ENCODE peak calls at places on chromosomes 12 and 14, in eight cellular contexts. M is GM12891, Y is prostate gland, D is tibial nerve, E is A549, A is lower leg skin, X is stomach, V is heart left ventricle. K is an unnamed sample.

GRCh38 chr14:96376093-96376492 is 12.8 kb downstream of the GSKIP start:
- DNase-seq in A (no peak), M (no peak), X (no peak), D (no peak), E (no peak), V (no peak), Y (no peak), K (no peak)

GRCh38 chr14:103002578-103003350 is 54.6 kb downstream of the CDC42BPB start:
- DNase-seq in Y (no peak), D (no peak), X (no peak), E (no peak), V (no peak), A (no peak), M (no peak), K (no peak)

GRCh38 chr12:32533971-32534590 is 134.7 kb downstream of the FGD4 start:
- DNase-seq in D (peak), A (peak), V (peak), X (peak), Y (peak), M (no peak), E (peak), K (peak)

GRCh38 chr12:88371416-88372183 is 208.7 kb downstream of the KITLG start:
- DNase-seq in A (peak), M (no peak), X (no peak), Y (no peak), V (no peak), E (no peak), D (peak), K (no peak)

GRCh38 chr12:108701779-108702435 is 29.4 kb downstream of the CORO1C start:
- DNase-seq in E (no peak), A (no peak), X (no peak), D (no peak), M (no peak), Y (no peak), V (no peak), K (no peak)

GRCh38 chr14:101404426-101405170 is 156.7 kb upstream of the DIO3 start:
- DNase-seq in A (no peak), Y (no peak), D (no peak), V (no peak), M (no peak), E (no peak), X (no peak), K (no peak)

GRCh38 chr12:63928305-63928704 is 83.8 kb downstream of the SRGAP1 start:
- DNase-seq in E (no peak), X (no peak), V (no peak), A (no peak), M (no peak), D (no peak), Y (no peak), K (no peak)

GRCh38 chr14:51653096-51653814 is 1.5 kb downstream of the FRMD6 start:
- DNase-seq in D (peak), V (peak), A (no peak), M (no peak), Y (no peak), E (peak), X (no peak), K (no peak)

GRCh38 chr14:52314521-52315354 is 626 bp downstream of the PTGER2 start:
- DNase-seq in V (no peak), M (peak), A (no peak), E (peak), X (peak), Y (no peak), D (no peak), K (no peak)

GRCh38 chr12:102419094-102419764 is 61.1 kb downstream of the IGF1 start:
- DNase-seq in X (no peak), V (no peak), D (no peak), A (no peak), Y (no peak), M (no peak), E (no peak), K (no peak)

GRCh38 chr12:44465139-44465538 is 411.0 kb downstream of the NELL2 start:
- DNase-seq in V (no peak), Y (no peak), E (no peak), M (no peak), D (no peak), A (no peak), X (no peak), K (no peak)

GRCh38 chr12:2826721-2827515 is 7.9 kb downstream of the NRIP2 start:
- DNase-seq in D (no peak), E (no peak), M (no peak), X (no peak), V (no peak), Y (no peak), A (no peak), K (no peak)

GRCh38 chr12:80264386-80264785 is 165.0 kb downstream of the OTOGL start:
- DNase-seq in E (no peak), X (no peak), A (no peak), Y (no peak), V (no peak), M (no peak), D (no peak), K (no peak)

GRCh38 chr12:45268672-45269406 is 52.9 kb downstream of the ANO6 start:
- DNase-seq in V (peak), Y (peak), X (peak), M (no peak), A (peak), E (peak), D (peak), K (peak)

GRCh38 chr12:120199595-120200306 is 1.2 kb downstream of the RPLP0 start:
- DNase-seq in A (peak), D (peak), Y (no peak), V (no peak), E (no peak), M (no peak), X (no peak), K (no peak)

GRCh38 chr12:52037248-52037861 is 13.9 kb upstream of the NR4A1 start:
- DNase-seq in X (peak), A (no peak), E (no peak), V (peak), M (no peak), D (no peak), Y (no peak), K (no peak)

GRCh38 chr12:109732321-109733305 is 19.0 kb downstream of the FAM222A start:
- DNase-seq in X (peak), V (no peak), A (no peak), M (no peak), E (no peak), D (no peak), Y (no peak), K (no peak)

GRCh38 chr14:61438036-61438435 is 116.7 kb downstream of the PRKCH start:
- DNase-seq in E (no peak), D (no peak), A (no peak), V (no peak), X (no peak), Y (no peak), M (no peak), K (no peak)

GRCh38 chr14:61662437-61663311 is 32.6 kb upstream of the HIF1A start:
- DNase-seq in M (no peak), A (peak), D (peak), X (peak), Y (no peak), E (peak), V (peak), K (peak)

GRCh38 chr12:104866286-104866685 is 91.8 kb downstream of the SLC41A2 start:
- DNase-seq in D (no peak), V (no peak), X (no peak), A (no peak), M (no peak), Y (no peak), E (no peak), K (no peak)

GRCh38 chr12:1939745-1940607 is 21.5 kb upstream of the CACNA2D4 start:
- DNase-seq in Y (peak), M (peak), E (peak), A (peak), D (peak), V (peak), X (peak), K (peak)

GRCh38 chr12:109289004-109289403 is 20.1 kb downstream of the FOXN4 start:
- DNase-seq in M (no peak), D (no peak), A (no peak), X (no peak), Y (no peak), V (no peak), E (no peak), K (no peak)

GRCh38 chr12:77152623-77153193 is 87.3 kb upstream of the E2F7 start:
- DNase-seq in A (no peak), D (peak), E (no peak), Y (no peak), M (no peak), X (no peak), V (no peak), K (no peak)

GRCh38 chr12:27583057-27583797 is 59.2 kb downstream of the PPFIBP1 start:
- DNase-seq in A (no peak), M (no peak), D (no peak), Y (no peak), V (peak), E (no peak), X (no peak), K (no peak)

GRCh38 chr14:73777420-73777819 is 63.2 kb upstream of the PNMA1 start:
- DNase-seq in V (no peak), X (no peak), M (no peak), E (no peak), A (no peak), Y (no peak), D (no peak), K (no peak)

GRCh38 chr12:52004042-52004648 is 2.6 kb upstream of the TAMALIN start:
- DNase-seq in M (no peak), A (no peak), E (peak), D (peak), Y (peak), X (peak), V (peak), K (peak)

GRCh38 chr14:58501214-58501816 is 73.8 kb downstream of the KIAA0586 start:
- DNase-seq in A (no peak), D (no peak), V (no peak), Y (no peak), E (peak), M (no peak), X (no peak), K (peak)

GRCh38 chr14:64762044-64763034 is 58.1 kb downstream of the PLEKHG3 start:
- DNase-seq in A (peak), E (peak), Y (peak), M (no peak), V (peak), D (peak), X (peak), K (peak)

GRCh38 chr14:69460093-69460701 is 24.3 kb upstream of the PLEKHD1 start:
- DNase-seq in M (no peak), Y (peak), D (peak), E (peak), A (peak), V (peak), X (peak), K (peak)

GRCh38 chr12:120363274-120363855 is 5.6 kb downstream of the MSI1 start:
- DNase-seq in X (no peak), Y (no peak), D (no peak), V (no peak), M (no peak), E (no peak), A (no peak), K (no peak)

GRCh38 chr12:72491399-72491798 is 219.2 kb downstream of the TRHDE start:
- DNase-seq in V (no peak), A (no peak), X (no peak), D (no peak), E (no peak), Y (no peak), M (no peak), K (no peak)

GRCh38 chr12:68367903-68368302 is 35.7 kb upstream of the MDM1 start:
- DNase-seq in Y (no peak), X (no peak), D (no peak), E (no peak), A (no peak), M (no peak), V (no peak), K (no peak)

GRCh38 chr12:32702470-32702869 is 23.4 kb downstream of the DNM1L start:
- DNase-seq in E (no peak), V (no peak), D (no peak), A (no peak), Y (no peak), X (no peak), M (no peak), K (no peak)

GRCh38 chr12:45336331-45336730 is 120.4 kb downstream of the ANO6 start:
- DNase-seq in A (no peak), V (no peak), E (no peak), X (no peak), D (no peak), M (no peak), Y (no peak), K (no peak)

GRCh38 chr14:31166271-31166561 is 41.4 kb downstream of the HECTD1 start:
- DNase-seq in V (no peak), D (no peak), Y (no peak), E (no peak), M (no peak), A (no peak), X (no peak), K (no peak)

GRCh38 chr14:76651410-76652055 is 109.7 kb upstream of the VASH1 start:
- DNase-seq in A (no peak), D (no peak), M (no peak), Y (no peak), E (no peak), X (no peak), V (no peak), K (no peak)

GRCh38 chr12:7935464-7935772 is 569 bp downstream of the SLC2A3 start:
- DNase-seq in A (no peak), M (no peak), V (no peak), X (no peak), Y (no peak), D (no peak), E (no peak), K (no peak)

DNA sequence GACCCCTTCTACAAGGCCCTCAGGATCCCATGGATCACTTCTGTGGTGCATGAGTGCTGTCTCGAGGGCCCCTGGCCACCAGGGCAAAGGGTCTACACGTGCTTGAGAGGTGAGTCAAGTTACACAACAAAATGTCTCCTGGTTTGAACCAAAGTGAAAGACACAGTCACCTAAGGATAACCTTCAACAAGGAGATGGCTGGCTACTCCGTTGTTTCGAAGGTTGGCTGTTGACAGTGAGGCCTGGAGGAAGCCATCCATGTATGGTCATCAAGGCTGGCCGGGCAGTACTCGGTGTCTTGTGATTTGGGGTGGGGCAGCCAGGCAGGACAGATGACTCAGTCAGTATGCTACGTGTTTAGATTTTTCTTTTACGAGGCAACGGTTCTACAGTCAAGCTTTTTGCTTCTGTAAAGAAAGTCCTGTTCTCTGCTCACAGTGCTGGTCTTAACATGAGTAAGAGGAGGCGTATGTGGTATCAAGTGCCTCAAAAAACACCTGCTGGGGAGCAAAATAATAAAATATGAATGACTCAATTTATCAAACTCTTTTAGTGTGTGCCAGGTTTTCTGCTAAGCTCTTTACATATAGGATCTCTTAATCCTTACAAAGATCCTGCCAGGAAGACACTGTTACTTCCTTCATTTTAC is 18.0 kb upstream of the NT5DC3 start:
- DNase-seq in M (no peak), D (peak), V (peak), Y (peak), A (peak), X (peak), E (peak), K (peak)
- TF ChIP-seq POLR2A in M (no peak), D (no peak), V (no peak), Y (peak), A (no peak), X (no peak), E (no peak), K (no peak)

DNA sequence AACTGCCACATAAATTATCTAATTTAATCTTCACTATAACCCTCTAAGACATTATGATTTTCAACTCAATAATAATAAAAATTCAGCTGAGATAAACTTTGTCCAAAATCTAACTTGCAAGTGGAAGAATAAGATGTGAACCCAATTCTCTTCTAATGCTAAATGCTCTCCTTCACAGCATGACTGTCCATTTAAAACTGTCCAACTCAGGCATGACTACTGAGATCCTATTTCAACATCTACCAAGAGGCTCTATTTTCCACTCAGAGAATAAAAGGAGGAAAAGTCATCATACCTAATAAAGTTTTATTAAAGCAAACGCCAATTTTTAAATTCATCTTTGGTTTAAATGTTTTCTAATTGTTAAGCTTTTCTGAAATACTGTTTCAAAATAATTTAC is 183.6 kb downstream of the MED13L start:
- DNase-seq in Y (no peak), X (no peak), V (no peak), E (no peak), M (no peak), A (no peak), D (no peak), K (no peak)
- TF ChIP-seq POLR2A in Y (no peak), X (no peak), V (no peak), E (no peak), M (no peak), A (no peak), D (no peak), K (no peak)

GRCh38 chr12:122021822-122022392 is at the start of gene BCL7A:
- DNase-seq in X (peak), E (peak), D (peak), A (no peak), Y (peak), M (no peak), V (peak), K (peak)
- TF ChIP-seq POLR2A in X (no peak), E (peak), D (no peak), A (no peak), Y (peak), M (no peak), V (no peak), K (peak)

GRCh38 chr12:75389061-75389460 is 1.8 kb upstream of the GLIPR1L2 start:
- DNase-seq in X (no peak), A (no peak), Y (no peak), V (no peak), M (no peak), E (no peak), D (no peak), K (peak)

GRCh38 chr12:75389706-75390105 is 1.2 kb upstream of the GLIPR1L2 start:
- DNase-seq in Y (no peak), X (no peak), D (no peak), M (no peak), V (no peak), A (no peak), E (no peak), K (no peak)

GRCh38 chr12:75390156-75390898 is 562 bp upstream of the GLIPR1L2 start:
- DNase-seq in M (no peak), V (no peak), E (no peak), X (no peak), A (no peak), Y (no peak), D (no peak), K (no peak)

DNA sequence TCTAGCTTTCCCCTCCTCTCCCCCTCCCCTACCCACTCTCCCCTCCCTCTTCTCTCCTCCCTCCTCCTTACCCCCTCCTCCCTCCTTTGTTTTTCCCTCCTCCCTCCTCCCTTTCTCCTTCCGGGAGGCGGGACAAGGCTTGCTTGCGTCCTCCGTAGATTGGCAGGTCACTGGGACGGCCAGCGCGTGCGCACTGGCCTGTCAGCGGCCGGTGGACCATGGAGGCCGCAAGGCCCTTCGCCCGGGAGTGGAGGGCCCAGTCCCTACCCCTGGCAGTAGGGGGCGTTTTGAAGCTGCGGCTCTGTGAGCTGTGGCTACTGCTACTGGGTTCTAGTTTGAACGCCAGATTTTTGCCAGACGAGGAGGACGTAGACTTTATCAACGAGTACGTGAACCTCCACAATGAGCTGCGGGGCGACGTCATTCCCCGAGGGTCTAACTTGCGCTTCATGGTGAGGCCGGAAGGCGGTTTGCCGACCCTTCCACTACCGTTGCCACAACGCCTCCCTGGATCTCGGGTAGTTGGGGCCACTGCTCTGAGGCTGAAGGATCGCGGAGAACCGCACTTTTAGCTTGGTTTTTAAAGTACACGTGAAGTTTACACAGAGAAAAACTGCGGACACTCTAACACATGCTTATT is at the start of gene GLIPR1L2:
- DNase-seq in A (peak), V (peak), X (peak), Y (peak), M (peak), D (peak), E (peak), K (peak)
- TF ChIP-seq POLR2A in A (peak), V (no peak), X (no peak), Y (peak), M (peak), D (peak), E (peak), K (peak)

DNA sequence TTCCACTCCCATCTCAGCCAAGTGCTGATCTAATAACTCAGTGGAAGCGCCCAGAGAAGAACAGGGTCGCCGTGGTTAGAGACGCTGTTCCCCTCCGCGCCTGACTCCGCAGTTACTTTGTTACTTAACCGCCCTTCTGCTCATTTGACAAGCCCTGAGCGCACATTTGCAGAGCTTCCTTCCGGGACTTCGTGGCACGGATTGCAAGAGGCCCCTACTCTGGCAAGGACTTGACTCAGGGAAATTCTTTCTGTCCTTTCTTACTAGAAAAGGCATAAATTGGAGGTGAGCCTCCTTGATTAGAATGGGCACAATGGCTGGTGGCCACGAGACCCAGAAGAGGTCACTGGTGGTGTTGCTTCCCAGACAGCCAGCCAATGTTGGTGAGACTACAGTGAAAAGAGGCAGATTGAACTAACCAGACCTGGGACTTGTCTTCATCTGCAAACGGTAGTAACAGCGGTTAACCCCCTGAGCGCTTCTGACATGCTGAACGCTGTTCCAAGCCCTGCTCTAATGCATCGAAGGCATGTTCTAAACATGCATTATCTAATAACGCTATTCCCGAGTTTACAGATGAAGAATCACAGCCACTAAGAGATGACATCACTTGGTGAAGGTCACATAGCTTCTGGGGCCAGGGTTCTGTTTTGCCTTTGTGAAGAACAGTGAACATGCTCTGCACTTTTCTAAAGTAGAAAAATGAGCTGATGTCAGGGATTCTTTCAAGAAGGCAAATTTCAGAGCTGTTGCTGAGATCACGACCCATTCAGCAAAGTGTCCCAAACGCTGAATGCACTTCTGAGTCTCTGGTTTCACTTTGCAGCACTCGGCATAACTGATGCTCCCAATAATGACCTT is 55.8 kb downstream of the FOS start:
- DNase-seq in M (peak), X (peak), D (peak), E (no peak), V (peak), A (peak), Y (no peak), K (no peak)
- TF ChIP-seq POLR2A in M (no peak), X (no peak), D (peak), E (no peak), V (no peak), A (no peak), Y (peak), K (no peak)